ENCODE peak calls at places on chromosome 16, in six cellular contexts. N is A549, U is K562, O is SK-N-SH, F is GM12878, B is HepG2. L is an unnamed sample.

GRCh38 chr16:86825631-86826030 is 247.3 kb downstream of the FOXL1 start:
- DNase-seq in N (no peak), U (no peak), O (no peak), F (no peak), B (no peak), L (no peak)

GRCh38 chr16:26027060-26027459 is 335.3 kb downstream of the HS3ST4 start:
- DNase-seq in N (no peak), U (no peak), O (no peak), F (no peak), B (no peak), L (no peak)

GRCh38 chr16:80369559-80369958 is 171.2 kb upstream of the DYNLRB2 start:
- DNase-seq in N (peak; percentile 31), U (no peak), O (peak; percentile 58), F (no peak), B (peak; percentile 23), L (peak; percentile 60)

GRCh38 chr16:11259288-11259621 is 3.3 kb upstream of the SOCS1 start:
- DNase-seq in N (no peak), U (no peak), O (no peak), F (no peak), B (no peak), L (no peak)

GRCh38 chr16:88335150-88335685 is 47.5 kb upstream of the ZNF469 start:
- DNase-seq in N (no peak), U (no peak), O (no peak), F (no peak), B (no peak), L (no peak)

GRCh38 chr16:52912565-52913173 is 140.0 kb downstream of the CHD9NB start:
- DNase-seq in N (peak; percentile 55), U (peak; percentile 46), O (peak; percentile 55), F (peak; percentile 11), B (peak; percentile 78), L (peak; percentile 49)

GRCh38 chr16:77288222-77288621 is 89.0 kb downstream of the SYCE1L start:
- DNase-seq in N (no peak), U (no peak), O (no peak), F (no peak), B (no peak), L (peak; percentile 85)

GRCh38 chr16:66007717-66008116 is 358.8 kb upstream of the CDH5 start:
- DNase-seq in N (no peak), U (no peak), O (no peak), F (no peak), B (no peak), L (peak; percentile 93)

GRCh38 chr16:89193576-89194293 is 6.6 kb downstream of the SLC22A31 start:
- DNase-seq in N (no peak), U (no peak), O (peak; percentile 59), F (no peak), B (no peak), L (no peak)

GRCh38 chr16:54936979-54937672 is 6.5 kb downstream of the IRX5 start:
- DNase-seq in N (peak; percentile 50), U (no peak), O (no peak), F (no peak), B (no peak), L (no peak)

GRCh38 chr16:3076577-3076976 is 11.1 kb downstream of the IL32 start:
- DNase-seq in N (no peak), U (peak; percentile 3), O (no peak), F (no peak), B (no peak), L (no peak)

GRCh38 chr16:72241930-72242329 is 70.0 kb upstream of the PMFBP1 start:
- DNase-seq in N (peak; percentile 35), U (peak; percentile 40), O (peak; percentile 52), F (no peak), B (peak; percentile 52), L (peak; percentile 55)

GRCh38 chr16:54342001-54342776 is 55.6 kb upstream of the IRX3 start:
- DNase-seq in N (no peak), U (no peak), O (no peak), F (no peak), B (no peak), L (no peak)

GRCh38 chr16:15055141-15056053 is 477 bp downstream of the NTAN1 start:
- DNase-seq in N (peak; percentile 30), U (peak; percentile 27), O (no peak), F (no peak), B (peak; percentile 34), L (peak; percentile 23)

GRCh38 chr16:56677474-56677873 is 4.8 kb upstream of the MT1X start:
- DNase-seq in N (no peak), U (no peak), O (no peak), F (no peak), B (no peak), L (no peak)

GRCh38 chr16:72956124-72957064 is 91.5 kb downstream of the ZFHX3 start:
- DNase-seq in N (no peak), U (no peak), O (no peak), F (no peak), B (no peak), L (no peak)

GRCh38 chr16:51402239-51402638 is 251.2 kb upstream of the SALL1 start:
- DNase-seq in N (no peak), U (no peak), O (no peak), F (no peak), B (no peak), L (no peak)

GRCh38 chr16:46731691-46732555 is 16.2 kb downstream of the MYLK3 start:
- DNase-seq in N (no peak), U (no peak), O (no peak), F (no peak), B (peak; percentile 21), L (no peak)

GRCh38 chr16:8868272-8869211 is at the start of gene CARHSP1:
- DNase-seq in N (peak; percentile 92), U (peak; percentile 97), O (peak; percentile 99), F (peak; percentile 51), B (peak; percentile 93), L (peak; percentile 79)

GRCh38 chr16:35706901-35707300 is 2247.5 kb downstream of the TP53TG3F start:
- DNase-seq in N (no peak), U (no peak), O (no peak), F (no peak), B (no peak), L (no peak)
- H3K9me3 ChIP-seq in N (peaks cover 3% of the 10 kb centered on the region), U (no peaks in the 10 kb centered on the region), O (no peaks in the 10 kb centered on the region), F (no peaks in the 10 kb centered on the region), B (peaks cover 100% of the 10 kb centered on the region), L (peaks cover 3% of the 10 kb centered on the region)

GRCh38 chr16:81608515-81609209 is 164.1 kb downstream of the CMIP start:
- DNase-seq in N (no peak), U (peak; percentile 61), O (no peak), F (no peak), B (no peak), L (peak; percentile 65)
- TF ChIP-seq SMC3 in N (no peak), U (no peak), O (no peak), F (no peak), B (no peak), L (no peak)

GRCh38 chr16:6841392-6841791 is 491.3 kb upstream of the RBFOX1 start:
- DNase-seq in N (no peak), U (no peak), O (no peak), F (no peak), B (no peak), L (no peak)

GRCh38 chr16:6836771-6837170 is 495.9 kb upstream of the RBFOX1 start:
- DNase-seq in N (no peak), U (no peak), O (no peak), F (no peak), B (no peak), L (no peak)

GRCh38 chr16:6835941-6836340 is 496.7 kb upstream of the RBFOX1 start:
- DNase-seq in N (no peak), U (no peak), O (no peak), F (no peak), B (no peak), L (no peak)

GRCh38 chr16:6837722-6838121 is 494.9 kb upstream of the RBFOX1 start:
- DNase-seq in N (no peak), U (no peak), O (no peak), F (no peak), B (no peak), L (no peak)

GRCh38 chr16:6835516-6835915 is 497.1 kb upstream of the RBFOX1 start:
- DNase-seq in N (no peak), U (no peak), O (no peak), F (no peak), B (no peak), L (no peak)
- H3K4me3 ChIP-seq in N (no peak overlapping the region), U (no peak overlapping the region), O (no peak overlapping the region), F (no peak overlapping the region), B (no peak overlapping the region), L (no peak overlapping the region)

GRCh38 chr16:48157302-48157701 is 1.5 kb upstream of the ABCC12 start:
- DNase-seq in N (no peak), U (no peak), O (no peak), F (no peak), B (no peak), L (no peak)
- H3K9me3 ChIP-seq in N (no peaks in the 10 kb centered on the region), U (no peaks in the 10 kb centered on the region), O (no peaks in the 10 kb centered on the region), F (no peaks in the 10 kb centered on the region), B (no peaks in the 10 kb centered on the region), L (no peaks in the 10 kb centered on the region)

DNA sequence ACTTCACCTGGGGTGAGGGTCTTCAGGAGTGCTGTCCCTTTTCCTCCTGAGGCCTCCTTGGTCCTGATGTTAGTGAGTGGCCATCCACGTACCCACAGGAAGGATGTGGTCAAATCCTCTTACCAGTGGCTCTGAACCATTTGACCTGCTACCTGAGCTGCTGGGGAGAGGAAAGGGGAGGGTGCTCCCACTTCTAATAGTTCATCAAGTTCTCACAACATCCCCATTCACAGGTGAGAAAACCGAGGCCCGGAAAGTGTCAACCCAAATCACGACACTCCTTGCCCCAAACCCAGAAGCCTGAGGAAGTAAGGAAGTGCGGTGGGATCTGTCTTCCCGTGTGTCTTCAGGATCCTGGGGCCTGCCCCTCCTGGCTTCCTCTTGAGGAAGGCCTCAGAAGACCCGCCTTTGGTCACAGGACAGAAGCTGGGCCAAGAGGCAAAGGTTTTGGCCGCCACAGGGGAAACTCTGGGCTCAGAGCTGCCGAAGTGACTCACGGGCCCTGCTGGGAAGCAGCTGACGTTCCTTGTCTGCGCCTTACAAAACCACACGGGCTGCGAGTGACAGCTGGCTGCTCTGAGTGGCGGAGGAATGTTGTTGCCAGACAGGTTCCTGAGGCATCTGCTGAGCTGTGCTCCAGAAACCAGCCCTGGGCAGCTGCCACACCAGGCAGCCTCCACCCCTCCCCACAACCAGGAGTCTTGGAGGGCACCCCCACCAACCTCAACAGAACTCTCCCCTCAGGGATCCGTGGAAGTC is 13.9 kb upstream of the KIFC3 start:
- DNase-seq in N (peak; percentile 62), U (peak; percentile 33), O (peak; percentile 29), F (no peak), B (no peak), L (peak; percentile 93)
- TF ChIP-seq SMC3 in N (no peak), U (no peak), O (no peak), F (no peak), B (no peak), L (no peak)

GRCh38 chr16:30032083-30032819 is 1.2 kb upstream of the TLCD3B start:
- DNase-seq in N (no peak), U (peak; percentile 70), O (peak; percentile 83), F (no peak), B (peak; percentile 82), L (peak; percentile 67)

GRCh38 chr16:30030011-30030685 is 923 bp downstream of the TLCD3B start:
- DNase-seq in N (no peak), U (no peak), O (peak; percentile 63), F (no peak), B (no peak), L (no peak)

GRCh38 chr16:30033270-30033669 is 2.2 kb upstream of the TLCD3B start:
- DNase-seq in N (no peak), U (peak; percentile 45), O (no peak), F (no peak), B (no peak), L (no peak)

GRCh38 chr16:30031477-30031918 is 427 bp upstream of the TLCD3B start:
- DNase-seq in N (no peak), U (no peak), O (no peak), F (no peak), B (no peak), L (no peak)

GRCh38 chr16:30030841-30031413 is at the start of gene TLCD3B:
- DNase-seq in N (no peak), U (no peak), O (peak; percentile 80), F (no peak), B (no peak), L (no peak)
- H3K4me3 ChIP-seq in N (peak within 1 kb of the TSS; percentile 34), U (no peak within 1 kb of the TSS), O (peak within 1 kb of the TSS; percentile 51), F (no peak within 1 kb of the TSS), B (no peak within 1 kb of the TSS), L (no peak within 1 kb of the TSS)

L was measured in IMR-90.